ENCODE peak calls at places on chromosomes 6 and 20, in six cellular contexts. T, D, E, M, B and K are unnamed samples.

GRCh38 chr6:25883536-25883935 is 9.5 kb upstream of the SLC17A3 start:
- DNase-seq in T (no peak), D (no peak), E (peak; percentile 48), M (no peak), B (no peak), K (no peak)

GRCh38 chr6:132084811-132085509 is 133.8 kb upstream of the CCN2 start:
- DNase-seq in T (no peak), D (no peak), E (peak; percentile 90), M (no peak), B (no peak), K (peak; percentile 12)

GRCh38 chr6:88535296-88535695 is 369.1 kb upstream of the CNR1 start:
- DNase-seq in T (no peak), D (no peak), E (no peak), M (no peak), B (no peak), K (no peak)

GRCh38 chr6:127859956-127860355 is 40.9 kb downstream of the THEMIS start:
- DNase-seq in T (no peak), D (no peak), E (no peak), M (no peak), B (no peak), K (no peak)

GRCh38 chr6:110398778-110399177 is 16.6 kb downstream of the DDO start:
- DNase-seq in T (no peak), D (no peak), E (no peak), M (no peak), B (no peak), K (no peak)

GRCh38 chr6:130359736-130360135 is 6.1 kb upstream of the TMEM200A start:
- DNase-seq in T (no peak), D (no peak), E (no peak), M (no peak), B (no peak), K (no peak)

GRCh38 chr6:168308390-168309144 is 11.0 kb downstream of the DACT2 start:
- DNase-seq in T (no peak), D (no peak), E (no peak), M (no peak), B (no peak), K (no peak)

GRCh38 chr20:33450867-33451266 is 7.3 kb upstream of the SNTA1 start:
- DNase-seq in T (no peak), D (no peak), E (peak; percentile 37), M (no peak), B (no peak), K (no peak)

GRCh38 chr6:15852289-15852688 is 189.5 kb upstream of the DTNBP1 start:
- DNase-seq in T (no peak), D (no peak), E (no peak), M (no peak), B (no peak), K (no peak)

GRCh38 chr6:170085475-170086401 is 205.1 kb downstream of the DLL1 start:
- DNase-seq in T (no peak), D (no peak), E (no peak), M (peak; percentile 78), B (peak; percentile 11), K (no peak)

GRCh38 chr20:50388733-50389436 is 121.3 kb upstream of the PTPN1 start:
- DNase-seq in T (no peak), D (no peak), E (no peak), M (no peak), B (no peak), K (no peak)

GRCh38 chr6:165825416-165825815 is 162.4 kb upstream of the PDE10A start:
- DNase-seq in T (no peak), D (no peak), E (no peak), M (no peak), B (no peak), K (no peak)

GRCh38 chr6:87858440-87858839 is 156.4 kb upstream of the AKIRIN2 start:
- DNase-seq in T (no peak), D (no peak), E (peak; percentile 3), M (no peak), B (no peak), K (no peak)

GRCh38 chr6:69696273-69696672 is 100.5 kb downstream of the LMBRD1 start:
- DNase-seq in T (no peak), D (no peak), E (no peak), M (no peak), B (no peak), K (no peak)

GRCh38 chr6:132087391-132087790 is 136.2 kb upstream of the CCN2 start:
- DNase-seq in T (no peak), D (no peak), E (peak; percentile 64), M (no peak), B (no peak), K (no peak)

GRCh38 chr6:158642097-158642601 is 2.4 kb downstream of the DYNLT1 start:
- DNase-seq in T (no peak), D (no peak), E (peak; percentile 73), M (peak; percentile 73), B (peak; percentile 59), K (no peak)

GRCh38 chr6:16249971-16250370 is 11.6 kb downstream of the GMPR start:
- DNase-seq in T (no peak), D (no peak), E (no peak), M (no peak), B (no peak), K (no peak)

GRCh38 chr20:48823960-48824497 is 3.8 kb downstream of the PREX1 start:
- DNase-seq in T (no peak), D (no peak), E (peak; percentile 64), M (no peak), B (no peak), K (peak; percentile 73)

GRCh38 chr6:159695984-159696383 is 2.9 kb upstream of the SOD2 start:
- DNase-seq in T (no peak), D (no peak), E (no peak), M (peak; percentile 66), B (no peak), K (no peak)

GRCh38 chr6:9138856-9139426 is 703.6 kb upstream of the SLC35B3 start:
- DNase-seq in T (no peak), D (no peak), E (no peak), M (no peak), B (no peak), K (no peak)

GRCh38 chr6:107670792-107671199 is 153.3 kb downstream of the SCML4 start:
- DNase-seq in T (no peak), D (peak; percentile 86), E (peak; percentile 77), M (peak; percentile 81), B (peak; percentile 59), K (peak; percentile 76)

GRCh38 chr6:89117285-89118108 is at the start of gene SRSF12:
- DNase-seq in T (peak; percentile 32), D (peak; percentile 48), E (peak; percentile 65), M (no peak), B (peak; percentile 36), K (no peak)

GRCh38 chr6:105514306-105514705 is 111.4 kb upstream of the PREP start:
- DNase-seq in T (no peak), D (peak; percentile 29), E (no peak), M (no peak), B (no peak), K (no peak)

GRCh38 chr20:34318609-34319443 is 15.7 kb upstream of the AHCY start:
- DNase-seq in T (no peak), D (no peak), E (no peak), M (no peak), B (no peak), K (no peak)

GRCh38 chr6:4017847-4018193 is 61.1 kb downstream of the FAM217A start:
- DNase-seq in T (no peak), D (no peak), E (peak; percentile 46), M (no peak), B (no peak), K (no peak)

DNA sequence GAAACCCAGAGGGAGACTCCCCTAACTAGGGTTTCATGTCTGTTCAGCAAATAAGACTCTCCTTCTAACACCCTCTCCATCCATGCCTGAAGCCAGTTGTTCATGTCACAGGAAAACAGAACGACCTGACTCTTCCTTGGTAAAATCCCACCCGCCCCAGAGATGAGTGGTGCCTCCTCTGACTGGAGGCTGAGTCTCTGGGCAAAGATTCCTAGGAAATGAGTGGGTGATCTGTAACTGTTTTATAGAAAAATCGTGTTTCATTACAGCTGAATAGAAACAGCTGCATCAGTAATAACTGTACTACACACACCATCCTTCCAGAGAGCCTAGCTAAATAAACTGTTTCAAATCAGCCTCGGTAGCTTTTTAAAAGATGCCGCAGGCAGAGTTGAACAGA is 37.4 kb upstream of the MRPS10 start:
- DNase-seq in T (no peak), D (no peak), E (no peak), M (no peak), B (no peak), K (no peak)
- H3K4me3 ChIP-seq in T (no peak overlapping the region), D (no peak overlapping the region), E (no peak overlapping the region), M (no peak overlapping the region), B (no peak overlapping the region), K (no peak overlapping the region)

GRCh38 chr6:108945686-108946158 is 97.5 kb downstream of the ARMC2 start:
- DNase-seq in T (no peak), D (peak; percentile 96), E (peak; percentile 86), M (peak; percentile 91), B (no peak), K (no peak)
- H3K4me3 ChIP-seq in T (no peak overlapping the region), D (no peak overlapping the region), E (no peak overlapping the region), M (no peak overlapping the region), B (no peak overlapping the region), K (no peak overlapping the region)

DNA sequence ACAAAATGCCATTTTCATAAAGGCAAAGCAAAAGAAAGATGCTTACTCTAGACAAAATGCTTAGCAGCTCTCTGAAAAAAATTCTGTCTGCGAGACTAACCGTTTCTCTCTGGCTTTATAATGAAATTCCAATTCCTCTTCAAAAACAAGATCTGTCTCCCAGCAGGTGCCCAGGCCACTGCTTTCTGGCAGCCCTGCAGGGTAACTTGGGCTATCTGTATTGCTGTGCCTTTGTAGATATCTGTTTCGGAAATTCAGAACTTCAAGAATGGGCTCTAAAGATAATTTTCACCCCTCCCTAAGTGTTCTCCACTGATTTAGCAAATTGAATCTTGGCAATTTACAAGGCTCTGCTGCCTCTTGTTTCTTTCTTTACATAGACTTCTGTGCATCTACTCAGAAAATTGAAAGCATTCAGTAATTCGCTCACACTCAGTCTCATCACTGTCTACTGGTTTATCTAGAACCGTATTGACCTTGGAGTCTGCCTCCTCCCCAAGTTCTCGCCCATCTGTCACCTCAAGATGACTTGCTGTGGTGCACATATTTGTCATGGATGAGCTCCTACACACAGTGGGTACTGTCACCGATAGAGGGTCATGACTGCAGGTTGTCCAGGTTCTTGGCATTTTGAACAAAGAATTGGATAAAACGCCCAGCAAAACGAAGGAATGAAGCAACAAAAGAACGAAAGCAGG is 26.4 kb upstream of the FABP7 start:
- DNase-seq in T (no peak), D (no peak), E (no peak), M (no peak), B (no peak), K (no peak)
- H3K4me3 ChIP-seq in T (no peak overlapping the region), D (no peak overlapping the region), E (no peak overlapping the region), M (no peak overlapping the region), B (peak overlapping the region; percentile 30), K (peak overlapping the region; percentile 10)

GRCh38 chr6:28335564-28336283 is at the start of gene ZSCAN31:
- DNase-seq in T (peak; percentile 77), D (peak; percentile 97), E (peak; percentile 99), M (peak; percentile 99), B (peak; percentile 99), K (peak; percentile 82)

GRCh38 chr6:28335040-28335563 is 846 bp downstream of the ZSCAN31 start:
- DNase-seq in T (no peak), D (no peak), E (no peak), M (no peak), B (no peak), K (no peak)

GRCh38 chr6:28333599-28334018 is 2.3 kb downstream of the ZSCAN31 start:
- DNase-seq in T (no peak), D (no peak), E (no peak), M (no peak), B (no peak), K (no peak)

GRCh38 chr6:28333047-28333446 is 2.9 kb downstream of the ZSCAN31 start:
- DNase-seq in T (no peak), D (no peak), E (no peak), M (no peak), B (no peak), K (no peak)

GRCh38 chr6:28334272-28335039 is 1.5 kb downstream of the ZSCAN31 start:
- DNase-seq in T (no peak), D (no peak), E (no peak), M (no peak), B (no peak), K (no peak)
- H3K4me3 ChIP-seq in T (no peak overlapping the region), D (no peak overlapping the region), E (peak overlapping the region; percentile 18), M (no peak overlapping the region), B (peak overlapping the region; percentile 71), K (no peak overlapping the region)